ENCODE peak calls at places on chromosomes 6 and 20, in eight cellular contexts. F, D, E, Q, I, X, Y and R are unnamed samples.
A peak's percentile ranks its signal among the peaks of the same experiment; 100 is the strongest.

GRCh38 chr6:136767583-136768307 is 24.5 kb downstream of the MAP3K5 start:
- DNase-seq in F (no peak), D (no peak), E (peak; percentile 34), Q (no peak), I (no peak), X (no peak), Y (no peak), R (peak; percentile 14)

GRCh38 chr6:84804720-84805119 is 40.3 kb upstream of the TBX18 start:
- DNase-seq in F (no peak), D (no peak), E (peak; percentile 6), Q (no peak), I (peak; percentile 40), X (no peak), Y (no peak), R (peak; percentile 44)

GRCh38 chr6:165647041-165647440 is 16.0 kb downstream of the PDE10A start:
- DNase-seq in F (no peak), D (no peak), E (no peak), Q (no peak), I (no peak), X (no peak), Y (no peak), R (no peak)

GRCh38 chr20:48463916-48464315 is 363.9 kb downstream of the PREX1 start:
- DNase-seq in F (no peak), D (peak; percentile 36), E (peak; percentile 42), Q (peak; percentile 11), I (peak; percentile 33), X (no peak), Y (no peak), R (no peak)

GRCh38 chr6:106087548-106088325 is 1.6 kb downstream of the PRDM1 start:
- DNase-seq in F (no peak), D (peak; percentile 42), E (peak; percentile 90), Q (peak; percentile 78), I (peak; percentile 37), X (peak; percentile 35), Y (no peak), R (peak; percentile 69)

GRCh38 chr20:3673551-3674070 is 8.2 kb downstream of the ADAM33 start:
- DNase-seq in F (no peak), D (no peak), E (no peak), Q (no peak), I (no peak), X (no peak), Y (no peak), R (no peak)

GRCh38 chr6:48564036-48564820 is 453.2 kb upstream of the PTCHD4 start:
- DNase-seq in F (no peak), D (no peak), E (no peak), Q (no peak), I (no peak), X (no peak), Y (no peak), R (no peak)

GRCh38 chr20:62316331-62317166 is 13.8 kb downstream of the ADRM1 start:
- DNase-seq in F (no peak), D (peak; percentile 60), E (no peak), Q (no peak), I (no peak), X (no peak), Y (no peak), R (no peak)

GRCh38 chr6:56851541-56852248 is 103.2 kb upstream of the BEND6 start:
- DNase-seq in F (peak; percentile 36), D (peak; percentile 45), E (peak; percentile 91), Q (peak; percentile 92), I (peak; percentile 86), X (no peak), Y (peak; percentile 70), R (peak; percentile 86)

DNA sequence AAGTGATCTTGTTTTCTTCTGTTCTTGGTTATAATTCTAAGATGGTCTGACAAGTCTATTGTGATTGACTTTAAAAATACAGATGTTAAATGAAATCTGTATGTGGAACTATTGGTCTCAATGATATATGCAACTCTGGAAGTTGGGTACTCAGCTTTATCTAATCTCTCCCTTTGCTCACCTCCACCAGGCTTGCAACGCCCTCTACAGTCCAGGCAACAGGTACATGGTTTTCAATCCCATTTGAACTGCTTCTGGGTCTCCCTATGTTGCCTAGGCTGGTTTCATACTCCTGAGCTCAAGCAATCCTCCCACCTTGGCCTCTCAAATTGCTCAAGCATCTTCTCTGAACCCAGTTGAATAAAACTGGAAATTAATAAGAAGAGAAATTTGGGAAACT is 25.6 kb upstream of the HLA-DQB1 start:
- DNase-seq in F (no peak), D (no peak), E (no peak), Q (no peak), I (no peak), X (no peak), Y (peak; percentile 81), R (peak; percentile 42)
- TF ChIP-seq CTCF in F (no peak), D (no peak), E (no peak), Q (peak; percentile 28), I (peak; percentile 62), X (peak; percentile 33), Y (peak; percentile 83), R (peak; percentile 21)

GRCh38 chr6:158468666-158469065 is 91.2 kb upstream of the TMEM181 start:
- DNase-seq in F (no peak), D (no peak), E (peak; percentile 12), Q (no peak), I (no peak), X (no peak), Y (no peak), R (peak; percentile 25)
- TF ChIP-seq CTCF in F (no peak), D (no peak), E (no peak), Q (no peak), I (peak; percentile 31), X (no peak), Y (no peak), R (peak; percentile 7)

DNA sequence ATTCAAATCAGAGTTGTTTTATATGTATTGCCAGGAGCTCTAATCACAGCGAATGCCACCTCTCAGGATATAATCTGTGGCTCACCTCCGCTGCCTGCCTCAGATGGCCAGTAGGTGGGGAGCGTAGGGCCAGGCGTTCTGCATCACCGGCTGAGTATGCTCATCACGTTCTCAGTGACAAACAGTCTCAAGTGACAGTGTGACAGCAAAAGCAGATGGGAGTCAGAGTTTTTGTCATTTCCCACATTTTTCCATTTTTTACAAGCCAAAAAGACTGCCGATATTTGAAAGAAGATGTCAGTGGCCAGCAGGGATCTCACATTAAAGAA is 208.7 kb downstream of the ALDH8A1 start:
- DNase-seq in F (no peak), D (no peak), E (no peak), Q (no peak), I (no peak), X (no peak), Y (no peak), R (no peak)
- TF ChIP-seq CTCF in F (no peak), D (no peak), E (no peak), Q (peak; percentile 11), I (peak; percentile 38), X (no peak), Y (no peak), R (no peak)

GRCh38 chr6:153553627-153554026 is 422.5 kb upstream of the RGS17 start:
- DNase-seq in F (no peak), D (no peak), E (peak; percentile 20), Q (no peak), I (peak; percentile 12), X (no peak), Y (peak; percentile 1), R (peak; percentile 56)
- TF ChIP-seq CTCF in F (no peak), D (no peak), E (peak; percentile 27), Q (no peak), I (peak; percentile 70), X (no peak), Y (no peak), R (peak; percentile 48)

GRCh38 chr6:52499681-52500239 is 77.1 kb downstream of the TRAM2 start:
- DNase-seq in F (no peak), D (no peak), E (no peak), Q (no peak), I (no peak), X (no peak), Y (no peak), R (no peak)
- TF ChIP-seq CTCF in F (no peak), D (no peak), E (no peak), Q (no peak), I (no peak), X (no peak), Y (no peak), R (no peak)